ENCODE peak calls at places on chromosomes 13 and 19, in four cellular contexts. One of them, this sample, is unnamed.

GRCh38 chr13:86788624-86789023 is 882.5 kb upstream of the SLITRK5 start:
- DNase-seq in fibroblast of lung: no peak
- DNase-seq in CD8-positive, alpha-beta memory T cell: no peak
- DNase-seq in A673: no peak
- DNase-seq in this sample: no peak

GRCh38 chr13:26831336-26831908 is 70.8 kb upstream of the GPR12 start:
- DNase-seq in fibroblast of lung: no peak
- DNase-seq in A673: peak; percentile 3
- DNase-seq in CD8-positive, alpha-beta memory T cell: no peak
- DNase-seq in this sample: no peak

GRCh38 chr13:53052675-53053074 is 24.1 kb downstream of the OLFM4 start:
- DNase-seq in fibroblast of lung: no peak
- DNase-seq in CD8-positive, alpha-beta memory T cell: no peak
- DNase-seq in A673: no peak
- DNase-seq in this sample: no peak

GRCh38 chr13:44908266-44908665 is 81.0 kb downstream of the NUFIP1 start:
- DNase-seq in A673: no peak
- DNase-seq in fibroblast of lung: no peak
- DNase-seq in CD8-positive, alpha-beta memory T cell: no peak
- DNase-seq in this sample: no peak

GRCh38 chr13:107847406-107847805 is 367.9 kb downstream of the LIG4 start:
- DNase-seq in A673: no peak
- DNase-seq in fibroblast of lung: no peak
- DNase-seq in CD8-positive, alpha-beta memory T cell: no peak
- DNase-seq in this sample: no peak

GRCh38 chr13:28531195-28531955 is 36.4 kb upstream of the FLT1 start:
- DNase-seq in A673: peak; percentile 91
- DNase-seq in fibroblast of lung: peak; percentile 16
- DNase-seq in CD8-positive, alpha-beta memory T cell: no peak
- DNase-seq in this sample: no peak

GRCh38 chr13:28679628-28680027 is 20.7 kb downstream of the POMP start:
- DNase-seq in A673: peak; percentile 27
- DNase-seq in fibroblast of lung: peak; percentile 14
- DNase-seq in CD8-positive, alpha-beta memory T cell: no peak
- DNase-seq in this sample: no peak

GRCh38 chr19:38304866-38305429 is 897 bp downstream of the C19orf33 start:
- DNase-seq in fibroblast of lung: peak; percentile 36
- DNase-seq in A673: no peak
- DNase-seq in CD8-positive, alpha-beta memory T cell: no peak
- DNase-seq in this sample: no peak

GRCh38 chr19:31350693-31351211 is 1.5 kb upstream of the TSHZ3 start:
- DNase-seq in A673: peak; percentile 59
- DNase-seq in fibroblast of lung: peak; percentile 63
- DNase-seq in CD8-positive, alpha-beta memory T cell: no peak
- DNase-seq in this sample: no peak

GRCh38 chr13:50514249-50514648 is 329.2 kb downstream of the DLEU7 start:
- DNase-seq in A673: no peak
- DNase-seq in fibroblast of lung: no peak
- DNase-seq in CD8-positive, alpha-beta memory T cell: no peak
- DNase-seq in this sample: no peak

GRCh38 chr19:1376415-1376805 is 7.3 kb upstream of the NDUFS7 start:
- DNase-seq in fibroblast of lung: no peak
- DNase-seq in CD8-positive, alpha-beta memory T cell: no peak
- DNase-seq in A673: no peak
- DNase-seq in this sample: no peak
- H3K4me1 ChIP-seq in fibroblast of lung: peaks cover 8% of the 10 kb centered on the region
- H3K4me1 ChIP-seq in CD8-positive, alpha-beta memory T cell: no peaks in the 10 kb centered on the region
- H3K4me1 ChIP-seq in A673: peaks cover 5% of the 10 kb centered on the region
- H3K4me1 ChIP-seq in this sample: peaks cover 16% of the 10 kb centered on the region

GRCh38 chr13:105343134-105343806 is 1192.2 kb downstream of the EFNB2 start:
- DNase-seq in CD8-positive, alpha-beta memory T cell: no peak
- DNase-seq in fibroblast of lung: peak; percentile 78
- DNase-seq in A673: no peak
- DNase-seq in this sample: no peak

GRCh38 chr13:105342421-105342820 is 1193.0 kb downstream of the EFNB2 start:
- DNase-seq in A673: no peak
- DNase-seq in fibroblast of lung: peak; percentile 48
- DNase-seq in CD8-positive, alpha-beta memory T cell: no peak
- DNase-seq in this sample: no peak

GRCh38 chr13:105340061-105340606 is 1195.3 kb downstream of the EFNB2 start:
- DNase-seq in A673: no peak
- DNase-seq in fibroblast of lung: peak; percentile 55
- DNase-seq in CD8-positive, alpha-beta memory T cell: no peak
- DNase-seq in this sample: no peak

GRCh38 chr13:105341256-105341655 is 1194.2 kb downstream of the EFNB2 start:
- DNase-seq in fibroblast of lung: no peak
- DNase-seq in CD8-positive, alpha-beta memory T cell: no peak
- DNase-seq in A673: no peak
- DNase-seq in this sample: no peak

GRCh38 chr13:105341758-105342157 is 1193.7 kb downstream of the EFNB2 start:
- DNase-seq in A673: no peak
- DNase-seq in fibroblast of lung: no peak
- DNase-seq in CD8-positive, alpha-beta memory T cell: no peak
- DNase-seq in this sample: no peak
- H3K9me3 ChIP-seq in A673: no peaks in the 10 kb centered on the region
- H3K9me3 ChIP-seq in fibroblast of lung: no peaks in the 10 kb centered on the region
- H3K9me3 ChIP-seq in CD8-positive, alpha-beta memory T cell: no peaks in the 10 kb centered on the region
- H3K9me3 ChIP-seq in this sample: no peaks in the 10 kb centered on the region

GRCh38 chr13:111533900-111534645 is 213.6 kb downstream of the TEX29 start:
- DNase-seq in CD8-positive, alpha-beta memory T cell: no peak
- DNase-seq in fibroblast of lung: no peak
- DNase-seq in A673: no peak
- DNase-seq in this sample: no peak
- H3K27me3 ChIP-seq in CD8-positive, alpha-beta memory T cell: peaks cover 8% of the 10 kb centered on the region
- H3K27me3 ChIP-seq in fibroblast of lung: no peaks in the 10 kb centered on the region
- H3K27me3 ChIP-seq in A673: peaks cover 87% of the 10 kb centered on the region
- H3K27me3 ChIP-seq in this sample: peaks cover 5% of the 10 kb centered on the region

DNA sequence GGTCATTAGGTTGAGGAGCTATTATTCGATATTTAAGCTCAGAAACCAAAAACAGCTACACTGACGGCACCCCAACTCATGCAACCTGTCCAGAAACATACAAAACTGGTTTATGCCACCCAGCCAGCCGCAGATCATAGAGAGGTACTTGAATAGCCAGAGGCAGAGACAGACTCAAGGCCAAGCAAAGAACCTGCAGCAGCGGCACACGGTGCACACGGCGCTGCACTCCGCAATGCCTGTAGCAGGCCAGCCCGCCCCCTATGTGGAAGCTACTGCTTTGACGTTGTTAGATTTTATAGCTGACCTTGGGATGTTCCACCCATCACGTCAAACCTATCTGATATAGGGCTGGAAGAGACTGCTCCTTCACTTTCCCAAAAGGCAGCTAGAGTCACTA is 11.9 kb upstream of the DHRS12 start:
- DNase-seq in CD8-positive, alpha-beta memory T cell: no peak
- DNase-seq in A673: no peak
- DNase-seq in fibroblast of lung: no peak
- DNase-seq in this sample: no peak
- H3K4me1 ChIP-seq in CD8-positive, alpha-beta memory T cell: peaks cover 70% of the 10 kb centered on the region
- H3K4me1 ChIP-seq in A673: peaks cover 5% of the 10 kb centered on the region
- H3K4me1 ChIP-seq in fibroblast of lung: no peaks in the 10 kb centered on the region
- H3K4me1 ChIP-seq in this sample: peaks cover 36% of the 10 kb centered on the region

GRCh38 chr19:50548191-50549058 is 19.8 kb downstream of the LRRC4B start:
- DNase-seq in A673: no peak
- DNase-seq in fibroblast of lung: no peak
- DNase-seq in CD8-positive, alpha-beta memory T cell: no peak
- DNase-seq in this sample: no peak
- H3K9me3 ChIP-seq in A673: no peaks in the 10 kb centered on the region
- H3K9me3 ChIP-seq in fibroblast of lung: no peaks in the 10 kb centered on the region
- H3K9me3 ChIP-seq in CD8-positive, alpha-beta memory T cell: no peaks in the 10 kb centered on the region
- H3K9me3 ChIP-seq in this sample: no peaks in the 10 kb centered on the region

DNA sequence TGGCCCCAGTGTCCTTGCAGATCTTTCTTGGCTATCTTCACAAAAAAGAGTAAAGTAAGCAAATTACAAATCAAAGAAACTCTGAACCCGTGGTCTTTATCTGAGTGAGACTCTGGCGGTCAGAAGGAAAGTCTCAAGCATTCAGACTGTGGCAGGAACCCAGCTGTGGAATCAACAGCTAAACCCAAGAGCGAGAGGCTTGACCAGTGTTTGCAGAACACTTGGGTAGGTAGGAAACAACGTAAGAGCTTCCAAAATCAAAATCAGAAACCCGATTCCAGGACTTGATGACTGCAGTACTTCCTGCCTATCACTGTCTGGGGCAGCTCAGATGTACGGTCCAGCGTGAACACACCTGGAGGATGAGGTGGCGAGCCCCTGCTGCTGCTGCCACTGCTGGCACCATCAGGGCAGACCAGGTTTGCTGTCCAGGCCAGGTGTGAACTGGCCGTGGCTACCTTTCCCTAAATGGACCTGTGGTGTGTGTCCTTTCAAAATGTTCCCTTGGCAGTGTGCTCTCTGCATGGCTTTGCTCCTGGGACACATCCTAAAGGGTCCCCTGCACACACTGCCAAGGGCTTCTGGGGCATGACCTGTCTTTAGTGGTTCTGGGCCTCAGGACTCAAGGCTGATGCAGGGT is 9.5 kb downstream of the TUBA3C start:
- DNase-seq in fibroblast of lung: no peak
- DNase-seq in A673: no peak
- DNase-seq in CD8-positive, alpha-beta memory T cell: no peak
- DNase-seq in this sample: no peak
- H3K27me3 ChIP-seq in fibroblast of lung: no peaks in the 10 kb centered on the region
- H3K27me3 ChIP-seq in A673: no peaks in the 10 kb centered on the region
- H3K27me3 ChIP-seq in CD8-positive, alpha-beta memory T cell: no peaks in the 10 kb centered on the region
- H3K27me3 ChIP-seq in this sample: no peaks in the 10 kb centered on the region

GRCh38 chr19:3674784-3675183 is 25.5 kb downstream of the PIP5K1C start:
- DNase-seq in fibroblast of lung: no peak
- DNase-seq in CD8-positive, alpha-beta memory T cell: no peak
- DNase-seq in A673: no peak
- DNase-seq in this sample: no peak
- H3K4me1 ChIP-seq in fibroblast of lung: peaks cover 23% of the 10 kb centered on the region
- H3K4me1 ChIP-seq in CD8-positive, alpha-beta memory T cell: peaks cover 22% of the 10 kb centered on the region
- H3K4me1 ChIP-seq in A673: peaks cover 12% of the 10 kb centered on the region
- H3K4me1 ChIP-seq in this sample: peaks cover 24% of the 10 kb centered on the region

DNA sequence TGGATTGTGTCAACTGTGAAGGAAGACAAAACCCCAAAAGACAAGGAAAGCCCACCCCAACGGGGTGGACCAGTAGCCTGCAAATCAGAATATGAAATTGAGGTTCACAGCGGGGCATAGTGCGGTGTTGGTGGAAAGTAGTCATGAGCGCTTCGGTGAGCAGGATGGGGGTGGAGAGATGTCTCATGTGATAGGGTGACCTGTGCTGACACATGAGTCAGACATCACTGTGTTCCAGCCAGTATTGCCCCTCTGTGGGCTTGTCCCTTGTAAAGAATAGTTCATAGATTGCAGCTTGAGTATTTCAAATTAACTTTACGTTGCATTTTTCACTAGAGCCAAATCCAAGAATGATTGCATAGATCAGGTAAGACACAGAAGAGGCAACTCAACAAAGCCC is 7.3 kb downstream of the ZNF69 start:
- DNase-seq in A673: no peak
- DNase-seq in fibroblast of lung: no peak
- DNase-seq in CD8-positive, alpha-beta memory T cell: no peak
- DNase-seq in this sample: no peak
- H3K9me3 ChIP-seq in A673: no peaks in the 10 kb centered on the region
- H3K9me3 ChIP-seq in fibroblast of lung: no peaks in the 10 kb centered on the region
- H3K9me3 ChIP-seq in CD8-positive, alpha-beta memory T cell: no peaks in the 10 kb centered on the region
- H3K9me3 ChIP-seq in this sample: no peaks in the 10 kb centered on the region

DNA sequence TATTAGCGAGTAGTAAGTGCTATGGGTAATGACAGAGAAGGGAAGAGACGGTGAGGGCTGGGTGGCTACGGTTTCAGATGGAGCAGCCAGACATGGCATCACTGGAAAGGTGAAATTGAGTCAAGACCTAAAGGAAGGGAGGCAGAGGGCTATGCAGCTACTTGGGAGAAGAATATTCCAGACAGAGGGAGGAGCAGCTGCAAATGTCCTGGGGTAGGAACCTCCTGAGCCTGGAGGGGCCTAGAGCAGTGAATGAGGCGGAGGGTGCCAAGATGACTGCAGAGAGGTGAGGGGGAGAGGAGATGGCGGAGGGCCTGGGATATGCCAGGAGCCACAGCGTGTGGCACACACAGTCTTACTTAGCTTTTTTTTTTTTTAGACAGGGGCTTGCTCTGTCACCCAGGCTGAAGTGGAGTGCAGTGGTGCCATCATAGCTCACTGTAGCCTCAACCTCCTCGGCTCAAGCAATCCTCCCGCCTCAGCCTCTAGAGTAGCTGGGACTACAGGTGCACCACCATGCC is 21.1 kb downstream of the PLEKHF1 start:
- DNase-seq in CD8-positive, alpha-beta memory T cell: no peak
- DNase-seq in A673: no peak
- DNase-seq in fibroblast of lung: no peak
- DNase-seq in this sample: no peak
- H3K27me3 ChIP-seq in CD8-positive, alpha-beta memory T cell: no peaks in the 10 kb centered on the region
- H3K27me3 ChIP-seq in A673: no peaks in the 10 kb centered on the region
- H3K27me3 ChIP-seq in fibroblast of lung: no peaks in the 10 kb centered on the region
- H3K27me3 ChIP-seq in this sample: no peaks in the 10 kb centered on the region

DNA sequence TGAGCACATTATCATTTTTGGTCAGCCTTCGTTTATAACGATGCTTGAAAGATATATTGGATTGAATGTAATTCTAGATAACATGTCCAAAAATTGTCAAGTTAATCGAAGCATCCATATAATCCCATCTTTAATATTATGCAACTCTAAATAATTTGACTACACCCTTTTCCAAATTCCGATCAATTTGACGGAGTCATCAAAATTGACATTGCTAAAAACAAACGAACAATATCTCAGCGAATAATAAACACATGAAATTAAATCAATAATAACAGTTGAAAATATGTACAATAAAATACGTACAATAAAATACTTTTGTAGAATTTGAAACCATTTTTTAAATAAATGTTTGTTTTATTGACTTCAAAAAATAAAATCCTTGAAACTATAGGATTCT is 1516.4 kb downstream of the EFNB2 start:
- DNase-seq in fibroblast of lung: no peak
- DNase-seq in CD8-positive, alpha-beta memory T cell: no peak
- DNase-seq in A673: no peak
- DNase-seq in this sample: no peak
- H3K4me1 ChIP-seq in fibroblast of lung: no peaks in the 10 kb centered on the region
- H3K4me1 ChIP-seq in CD8-positive, alpha-beta memory T cell: no peaks in the 10 kb centered on the region
- H3K4me1 ChIP-seq in A673: no peaks in the 10 kb centered on the region
- H3K4me1 ChIP-seq in this sample: no peaks in the 10 kb centered on the region